ENCODE peak calls at places on chromosomes 13 and 19, in seven cellular contexts. M is activated CD4-positive, alpha-beta T cell treated with anti-CD3 and anti-CD28 coated beads, Interleukin-2, amount 50 U/mL, for 1 hour; L is dorsolateral prefrontal cortex; S is LoVo; E is activated CD8-positive, alpha-beta T cell treated with anti-CD3 and anti-CD28 coated beads for 36 hours; N is HEK293T; V is fibroblast of lung. Y is an unnamed sample.

GRCh38 chr19:11138659-11139526 is 16.7 kb downstream of the SPC24 start:
- DNase-seq in M (no peak), L (peak; percentile 69), S (peak; percentile 51), E (no peak), N (no peak), V (peak; percentile 83), Y (no peak)

GRCh38 chr19:49459388-49459787 is 6.4 kb downstream of the ALDH16A1 start:
- DNase-seq in M (no peak), L (no peak), S (no peak), E (no peak), N (no peak), V (no peak), Y (no peak)

GRCh38 chr19:4991996-4992698 is 23.2 kb downstream of the KDM4B start:
- DNase-seq in M (no peak), L (no peak), S (no peak), E (no peak), N (no peak), V (no peak), Y (no peak)

GRCh38 chr13:97256343-97256783 is 34.2 kb downstream of the MBNL2 start:
- DNase-seq in M (no peak), L (no peak), S (peak; percentile 89), E (peak; percentile 29), N (no peak), V (peak; percentile 91), Y (peak; percentile 98)

GRCh38 chr13:110913911-110914292 is 967 bp downstream of the ANKRD10 start:
- DNase-seq in M (no peak), L (no peak), S (no peak), E (no peak), N (no peak), V (no peak), Y (no peak)

GRCh38 chr13:113348591-113348990 is 15.3 kb downstream of the GRTP1 start:
- DNase-seq in M (no peak), L (no peak), S (no peak), E (no peak), N (no peak), V (no peak), Y (no peak)

GRCh38 chr13:103006706-103007426 is 59.4 kb downstream of the SLC10A2 start:
- DNase-seq in M (no peak), L (no peak), S (no peak), E (no peak), N (no peak), V (no peak), Y (no peak)

GRCh38 chr13:94632227-94632980 is 30.7 kb downstream of the GPR180 start:
- DNase-seq in M (no peak), L (no peak), S (no peak), E (no peak), N (no peak), V (no peak), Y (no peak)

GRCh38 chr19:41311613-41312012 is 1.6 kb downstream of the CCDC97 start:
- DNase-seq in M (no peak), L (no peak), S (no peak), E (no peak), N (no peak), V (no peak), Y (no peak)

GRCh38 chr13:47932953-47933687 is 68.0 kb downstream of the SUCLA2 start:
- DNase-seq in M (no peak), L (no peak), S (no peak), E (no peak), N (no peak), V (peak; percentile 6), Y (no peak)

GRCh38 chr19:35354898-35355297 is 3.4 kb upstream of the FFAR3 start:
- DNase-seq in M (no peak), L (no peak), S (no peak), E (peak; percentile 27), N (no peak), V (no peak), Y (no peak)

GRCh38 chr13:97382276-97382675 is 51.7 kb upstream of the RAP2A start:
- DNase-seq in M (no peak), L (no peak), S (no peak), E (no peak), N (no peak), V (no peak), Y (no peak)

GRCh38 chr19:44747739-44748425 is 626 bp upstream of the BCL3 start:
- DNase-seq in M (peak; percentile 21), L (no peak), S (peak; percentile 65), E (peak; percentile 71), N (peak; percentile 42), V (peak; percentile 73), Y (no peak)

GRCh38 chr13:25180795-25181537 is 8.9 kb upstream of the AMER2 start:
- DNase-seq in M (no peak), L (no peak), S (no peak), E (no peak), N (no peak), V (no peak), Y (no peak)

GRCh38 chr13:51806571-51806970 is 2.6 kb upstream of the DHRS12 start:
- DNase-seq in M (no peak), L (no peak), S (no peak), E (no peak), N (no peak), V (peak; percentile 33), Y (no peak)

GRCh38 chr19:41324231-41324702 is 14.3 kb downstream of the CCDC97 start:
- DNase-seq in M (no peak), L (no peak), S (no peak), E (no peak), N (no peak), V (no peak), Y (no peak)

GRCh38 chr13:59408738-59409137 is 755.0 kb downstream of the DIAPH3 start:
- DNase-seq in M (no peak), L (no peak), S (no peak), E (no peak), N (no peak), V (no peak), Y (no peak)